ENCODE peak calls at places on chromosomes 4 and X, in five cellular contexts. One of them, this sample, is unnamed. For H3K4me1, the result is how much of the 10 kb centered on the place peaks cover.

GRCh38 chrX:103529550-103529949 is 10.3 kb upstream of the RAB40A start:
- DNase-seq in effector memory CD4-positive, alpha-beta T cell: no peak
- DNase-seq in mucosa of descending colon: no peak
- DNase-seq in aorta: no peak
- DNase-seq in SJSA1: no peak
- DNase-seq in this sample: no peak

GRCh38 chr4:39732728-39733127 is 34.8 kb downstream of the UBE2K start:
- DNase-seq in effector memory CD4-positive, alpha-beta T cell: no peak
- DNase-seq in mucosa of descending colon: no peak
- DNase-seq in aorta: no peak
- DNase-seq in SJSA1: no peak
- DNase-seq in this sample: no peak

GRCh38 chrX:12824944-12825343 is 33.7 kb downstream of the PRPS2 start:
- DNase-seq in effector memory CD4-positive, alpha-beta T cell: no peak
- DNase-seq in mucosa of descending colon: no peak
- DNase-seq in aorta: no peak
- DNase-seq in SJSA1: peak
- DNase-seq in this sample: no peak

GRCh38 chr4:53173576-53173975 is 192.3 kb downstream of the SCFD2 start:
- DNase-seq in effector memory CD4-positive, alpha-beta T cell: no peak
- DNase-seq in mucosa of descending colon: no peak
- DNase-seq in aorta: no peak
- DNase-seq in SJSA1: no peak
- DNase-seq in this sample: no peak

GRCh38 chrX:15170927-15171326 is 99.0 kb downstream of the ASB9 start:
- DNase-seq in effector memory CD4-positive, alpha-beta T cell: no peak
- DNase-seq in mucosa of descending colon: no peak
- DNase-seq in aorta: no peak
- DNase-seq in SJSA1: no peak
- DNase-seq in this sample: no peak

GRCh38 chr4:139557506-139558110 is 1.6 kb upstream of the SETD7 start:
- DNase-seq in effector memory CD4-positive, alpha-beta T cell: no peak
- DNase-seq in mucosa of descending colon: no peak
- DNase-seq in aorta: no peak
- DNase-seq in SJSA1: no peak
- DNase-seq in this sample: no peak

GRCh38 chrX:28586891-28587635 is at the start of gene IL1RAPL1:
- DNase-seq in effector memory CD4-positive, alpha-beta T cell: no peak
- DNase-seq in mucosa of descending colon: no peak
- DNase-seq in aorta: no peak
- DNase-seq in SJSA1: no peak
- DNase-seq in this sample: no peak

GRCh38 chrX:72048515-72049455 is 82.9 kb downstream of the RTL5 start:
- DNase-seq in effector memory CD4-positive, alpha-beta T cell: no peak
- DNase-seq in mucosa of descending colon: peak
- DNase-seq in aorta: no peak
- DNase-seq in SJSA1: no peak
- DNase-seq in this sample: no peak

GRCh38 chr4:123621072-123621705 is 224.6 kb downstream of the SPRY1 start:
- DNase-seq in effector memory CD4-positive, alpha-beta T cell: no peak
- DNase-seq in mucosa of descending colon: no peak
- DNase-seq in aorta: peak
- DNase-seq in SJSA1: no peak
- DNase-seq in this sample: no peak

GRCh38 chrX:28158019-28158777 is 176.9 kb upstream of the DCAF8L1 start:
- DNase-seq in effector memory CD4-positive, alpha-beta T cell: no peak
- DNase-seq in mucosa of descending colon: no peak
- DNase-seq in aorta: no peak
- DNase-seq in SJSA1: no peak
- DNase-seq in this sample: no peak

GRCh38 chr4:70915048-70915815 is 13.1 kb downstream of the MOB1B start:
- DNase-seq in effector memory CD4-positive, alpha-beta T cell: no peak
- DNase-seq in mucosa of descending colon: no peak
- DNase-seq in aorta: no peak
- DNase-seq in SJSA1: no peak
- DNase-seq in this sample: no peak

GRCh38 chrX:110391086-110391485 is 32.4 kb downstream of the RTL9 start:
- DNase-seq in effector memory CD4-positive, alpha-beta T cell: no peak
- DNase-seq in mucosa of descending colon: no peak
- DNase-seq in aorta: no peak
- DNase-seq in SJSA1: no peak
- DNase-seq in this sample: no peak

GRCh38 chr4:54439831-54440243 is 210.7 kb downstream of the PDGFRA start:
- DNase-seq in effector memory CD4-positive, alpha-beta T cell: no peak
- DNase-seq in mucosa of descending colon: no peak
- DNase-seq in aorta: peak
- DNase-seq in SJSA1: no peak
- DNase-seq in this sample: peak

GRCh38 chr4:113327513-113327912 is 278.1 kb downstream of the ANK2 start:
- DNase-seq in effector memory CD4-positive, alpha-beta T cell: no peak
- DNase-seq in mucosa of descending colon: no peak
- DNase-seq in aorta: no peak
- DNase-seq in SJSA1: no peak
- DNase-seq in this sample: no peak

GRCh38 chrX:119427024-119427794 is 28.1 kb downstream of the SLC25A43 start:
- DNase-seq in effector memory CD4-positive, alpha-beta T cell: no peak
- DNase-seq in mucosa of descending colon: peak
- DNase-seq in aorta: no peak
- DNase-seq in SJSA1: no peak
- DNase-seq in this sample: no peak

GRCh38 chr4:24791043-24791442 is 4.3 kb upstream of the SOD3 start:
- DNase-seq in effector memory CD4-positive, alpha-beta T cell: no peak
- DNase-seq in mucosa of descending colon: no peak
- DNase-seq in aorta: no peak
- DNase-seq in SJSA1: no peak
- DNase-seq in this sample: no peak

GRCh38 chr4:48483006-48483776 is at the start of gene SLC10A4:
- DNase-seq in effector memory CD4-positive, alpha-beta T cell: no peak
- DNase-seq in mucosa of descending colon: peak
- DNase-seq in aorta: no peak
- DNase-seq in SJSA1: no peak
- DNase-seq in this sample: peak

GRCh38 chr4:42547805-42548204 is 109.1 kb downstream of the ATP8A1 start:
- DNase-seq in effector memory CD4-positive, alpha-beta T cell: no peak
- DNase-seq in mucosa of descending colon: no peak
- DNase-seq in aorta: no peak
- DNase-seq in SJSA1: no peak
- DNase-seq in this sample: no peak

GRCh38 chr4:93764647-93765246 is 63.8 kb upstream of the ATOH1 start:
- DNase-seq in effector memory CD4-positive, alpha-beta T cell: no peak
- DNase-seq in mucosa of descending colon: no peak
- DNase-seq in aorta: no peak
- DNase-seq in SJSA1: no peak
- DNase-seq in this sample: no peak

GRCh38 chr4:153364061-153364460 is 19.6 kb downstream of the MND1 start:
- DNase-seq in effector memory CD4-positive, alpha-beta T cell: no peak
- DNase-seq in mucosa of descending colon: no peak
- DNase-seq in aorta: no peak
- DNase-seq in SJSA1: peak
- DNase-seq in this sample: no peak

GRCh38 chr4:113436360-113436759 is 325.2 kb downstream of the CAMK2D start:
- DNase-seq in effector memory CD4-positive, alpha-beta T cell: no peak
- DNase-seq in mucosa of descending colon: no peak
- DNase-seq in aorta: no peak
- DNase-seq in SJSA1: no peak
- DNase-seq in this sample: no peak

GRCh38 chr4:103996637-103997036 is 276.9 kb upstream of the TACR3 start:
- DNase-seq in effector memory CD4-positive, alpha-beta T cell: no peak
- DNase-seq in mucosa of descending colon: no peak
- DNase-seq in aorta: no peak
- DNase-seq in SJSA1: peak
- DNase-seq in this sample: no peak

GRCh38 chr4:38753021-38753806 is 29.6 kb downstream of the TLR10 start:
- DNase-seq in effector memory CD4-positive, alpha-beta T cell: no peak
- DNase-seq in mucosa of descending colon: peak
- DNase-seq in aorta: peak
- DNase-seq in SJSA1: peak
- DNase-seq in this sample: peak

GRCh38 chrX:150200820-150201287 is 162.3 kb upstream of the MAMLD1 start:
- DNase-seq in effector memory CD4-positive, alpha-beta T cell: no peak
- DNase-seq in mucosa of descending colon: no peak
- DNase-seq in aorta: peak
- DNase-seq in SJSA1: peak
- DNase-seq in this sample: no peak

GRCh38 chr4:114606240-114606639 is 7.6 kb downstream of the UGT8 start:
- DNase-seq in effector memory CD4-positive, alpha-beta T cell: no peak
- DNase-seq in mucosa of descending colon: no peak
- DNase-seq in aorta: no peak
- DNase-seq in SJSA1: no peak
- DNase-seq in this sample: no peak
- H3K4me1 ChIP-seq in effector memory CD4-positive, alpha-beta T cell: under half
- H3K4me1 ChIP-seq in mucosa of descending colon: under half
- H3K4me1 ChIP-seq in aorta: under half
- H3K4me1 ChIP-seq in SJSA1: under half
- H3K4me1 ChIP-seq in this sample: under half

GRCh38 chr4:8227201-8227770 is 28.2 kb downstream of the SH3TC1 start:
- DNase-seq in effector memory CD4-positive, alpha-beta T cell: no peak
- DNase-seq in mucosa of descending colon: no peak
- DNase-seq in aorta: no peak
- DNase-seq in SJSA1: no peak
- DNase-seq in this sample: no peak

GRCh38 chr4:8225704-8226443 is 26.8 kb downstream of the SH3TC1 start:
- DNase-seq in effector memory CD4-positive, alpha-beta T cell: no peak
- DNase-seq in mucosa of descending colon: no peak
- DNase-seq in aorta: no peak
- DNase-seq in SJSA1: no peak
- DNase-seq in this sample: no peak

GRCh38 chr4:8222609-8223391 is 23.7 kb downstream of the SH3TC1 start:
- DNase-seq in effector memory CD4-positive, alpha-beta T cell: no peak
- DNase-seq in mucosa of descending colon: no peak
- DNase-seq in aorta: no peak
- DNase-seq in SJSA1: no peak
- DNase-seq in this sample: no peak

GRCh38 chr4:8224596-8225289 is 25.7 kb downstream of the SH3TC1 start:
- DNase-seq in effector memory CD4-positive, alpha-beta T cell: no peak
- DNase-seq in mucosa of descending colon: no peak
- DNase-seq in aorta: no peak
- DNase-seq in SJSA1: no peak
- DNase-seq in this sample: no peak

DNA sequence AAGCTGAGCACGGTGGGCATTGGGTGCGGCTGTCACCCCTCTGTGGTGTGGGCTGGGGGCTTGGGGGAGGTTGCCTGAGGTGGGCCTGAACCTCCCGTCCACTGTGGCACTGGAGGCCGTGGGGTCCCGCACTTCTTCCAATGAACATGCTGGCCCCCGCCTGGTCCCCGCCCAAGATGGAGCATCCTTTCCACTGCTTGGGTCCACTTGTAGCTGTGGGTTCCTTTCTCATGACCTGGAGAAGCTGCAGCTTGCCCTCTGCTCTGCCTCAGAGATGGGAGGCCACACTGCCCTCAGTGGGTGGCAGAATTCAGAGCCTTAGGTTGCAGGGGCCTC is 26.2 kb downstream of the SH3TC1 start:
- DNase-seq in effector memory CD4-positive, alpha-beta T cell: no peak
- DNase-seq in mucosa of descending colon: no peak
- DNase-seq in aorta: no peak
- DNase-seq in SJSA1: no peak
- DNase-seq in this sample: no peak
- H3K4me1 ChIP-seq in effector memory CD4-positive, alpha-beta T cell: under half
- H3K4me1 ChIP-seq in mucosa of descending colon: under half
- H3K4me1 ChIP-seq in aorta: under half
- H3K4me1 ChIP-seq in SJSA1: under half
- H3K4me1 ChIP-seq in this sample: under half

DNA sequence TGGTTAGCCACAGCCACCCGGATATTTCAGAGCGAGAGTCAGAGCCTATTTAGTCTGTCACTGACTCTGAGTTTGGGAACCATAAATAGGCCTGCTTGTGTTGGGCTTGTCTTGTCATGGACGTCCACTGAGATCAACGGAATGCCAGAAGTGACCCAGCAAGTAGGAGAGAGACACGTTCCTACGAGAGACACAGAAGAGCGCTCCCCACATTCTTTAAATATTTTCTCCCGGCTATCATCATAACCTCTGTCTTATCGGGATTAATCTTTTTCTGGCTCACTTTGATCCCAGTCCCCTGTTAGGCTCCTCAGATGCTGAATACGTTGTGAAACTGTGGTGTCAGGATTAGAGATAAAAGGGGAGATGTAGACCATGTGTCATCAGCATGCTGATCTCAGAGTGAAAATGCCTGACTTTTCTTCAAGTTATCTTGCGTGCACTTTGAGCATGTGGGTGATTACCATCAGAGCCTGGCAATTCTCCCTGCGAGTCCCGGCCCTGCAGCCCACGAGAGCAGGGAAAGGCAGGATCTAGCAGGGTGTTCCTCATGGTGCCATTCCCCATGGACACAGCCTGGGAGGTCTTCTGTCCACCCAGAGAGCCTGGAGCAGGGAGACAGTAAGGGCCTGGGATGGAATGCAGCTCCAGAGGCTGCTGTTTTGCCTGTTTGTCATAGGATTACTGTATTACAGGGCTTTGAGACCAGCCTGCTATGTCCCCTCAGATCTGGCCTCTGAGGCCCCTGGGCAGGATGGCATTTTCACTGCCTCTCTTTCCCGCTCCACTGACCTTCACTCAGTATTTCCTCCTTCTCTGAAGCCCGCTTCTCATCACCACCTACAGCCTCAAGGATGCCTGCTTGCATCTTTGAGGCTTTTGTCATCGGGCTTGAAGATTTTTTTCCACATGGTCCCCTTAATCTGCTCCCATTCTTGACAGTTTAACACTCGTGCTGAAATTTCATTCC is 2.8 kb upstream of the TENM3 start:
- DNase-seq in effector memory CD4-positive, alpha-beta T cell: no peak
- DNase-seq in mucosa of descending colon: no peak
- DNase-seq in aorta: no peak
- DNase-seq in SJSA1: peak
- DNase-seq in this sample: no peak
- H3K4me1 ChIP-seq in effector memory CD4-positive, alpha-beta T cell: under half
- H3K4me1 ChIP-seq in mucosa of descending colon: under half
- H3K4me1 ChIP-seq in aorta: under half
- H3K4me1 ChIP-seq in SJSA1: half or more
- H3K4me1 ChIP-seq in this sample: under half

GRCh38 chr4:76995776-76996175 is 46.2 kb downstream of the SEPTIN11 start:
- DNase-seq in effector memory CD4-positive, alpha-beta T cell: no peak
- DNase-seq in mucosa of descending colon: no peak
- DNase-seq in aorta: no peak
- DNase-seq in SJSA1: no peak
- DNase-seq in this sample: no peak
- H3K4me1 ChIP-seq in effector memory CD4-positive, alpha-beta T cell: under half
- H3K4me1 ChIP-seq in mucosa of descending colon: under half
- H3K4me1 ChIP-seq in aorta: under half
- H3K4me1 ChIP-seq in SJSA1: under half
- H3K4me1 ChIP-seq in this sample: under half

DNA sequence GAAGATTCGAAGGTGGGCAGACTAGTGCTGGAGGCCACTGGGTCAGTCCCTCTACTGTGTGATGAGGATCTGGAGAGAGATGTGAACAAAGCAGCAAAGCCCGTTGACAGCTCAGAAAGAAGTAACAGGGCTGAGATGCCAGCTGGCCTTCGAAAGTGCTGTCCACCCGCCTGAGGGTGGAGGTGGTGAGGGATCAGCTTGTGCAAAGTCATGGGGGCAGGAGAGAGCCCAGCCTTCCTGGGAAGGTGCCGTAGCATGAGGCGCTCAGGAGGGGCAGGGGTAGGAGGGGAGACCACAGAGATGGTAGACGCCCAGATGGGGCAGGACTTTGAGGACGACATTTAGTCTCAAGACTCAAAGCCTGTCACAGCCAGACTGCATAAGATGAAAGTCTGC is 19.7 kb downstream of the TBC1D14 start:
- DNase-seq in effector memory CD4-positive, alpha-beta T cell: no peak
- DNase-seq in mucosa of descending colon: no peak
- DNase-seq in aorta: no peak
- DNase-seq in SJSA1: no peak
- DNase-seq in this sample: no peak
- H3K4me1 ChIP-seq in effector memory CD4-positive, alpha-beta T cell: under half
- H3K4me1 ChIP-seq in mucosa of descending colon: half or more
- H3K4me1 ChIP-seq in aorta: under half
- H3K4me1 ChIP-seq in SJSA1: under half
- H3K4me1 ChIP-seq in this sample: under half

This sample was measured in upper lobe of right lung.